ENCODE peak calls at places on chromosomes 7 and 10, in six cellular contexts. One of them, this sample, is unnamed.

GRCh38 chr10:29501692-29502091 is 133.1 kb downstream of the SVIL start:
- DNase-seq in upper lobe of right lung: no peak
- DNase-seq in dermis microvascular lymphatic vessel endothelial cell: no peak
- DNase-seq in renal cortical epithelial cell: peak
- DNase-seq in fibroblast of mammary gland: peak
- DNase-seq in GM23338: no peak
- DNase-seq in this sample: no peak

GRCh38 chr7:105480931-105481330 is 41.1 kb downstream of the PUS7 start:
- DNase-seq in upper lobe of right lung: no peak
- DNase-seq in renal cortical epithelial cell: no peak
- DNase-seq in GM23338: no peak
- DNase-seq in fibroblast of mammary gland: no peak
- DNase-seq in dermis microvascular lymphatic vessel endothelial cell: no peak
- DNase-seq in this sample: no peak

GRCh38 chr10:50511512-50512213 is 112.1 kb downstream of the SGMS1 start:
- DNase-seq in fibroblast of mammary gland: peak
- DNase-seq in dermis microvascular lymphatic vessel endothelial cell: no peak
- DNase-seq in GM23338: no peak
- DNase-seq in upper lobe of right lung: no peak
- DNase-seq in renal cortical epithelial cell: no peak
- DNase-seq in this sample: no peak

GRCh38 chr10:59243611-59244195 is 67.3 kb downstream of the PHYHIPL start:
- DNase-seq in dermis microvascular lymphatic vessel endothelial cell: no peak
- DNase-seq in upper lobe of right lung: no peak
- DNase-seq in GM23338: peak
- DNase-seq in renal cortical epithelial cell: no peak
- DNase-seq in fibroblast of mammary gland: no peak
- DNase-seq in this sample: no peak

GRCh38 chr10:32180354-32181280 is 124.4 kb upstream of the KIF5B start:
- DNase-seq in dermis microvascular lymphatic vessel endothelial cell: no peak
- DNase-seq in fibroblast of mammary gland: peak
- DNase-seq in upper lobe of right lung: no peak
- DNase-seq in GM23338: no peak
- DNase-seq in renal cortical epithelial cell: no peak
- DNase-seq in this sample: no peak

GRCh38 chr7:3884543-3884942 is 583.5 kb downstream of the SDK1 start:
- DNase-seq in renal cortical epithelial cell: no peak
- DNase-seq in upper lobe of right lung: no peak
- DNase-seq in GM23338: no peak
- DNase-seq in fibroblast of mammary gland: no peak
- DNase-seq in dermis microvascular lymphatic vessel endothelial cell: no peak
- DNase-seq in this sample: no peak

GRCh38 chr10:35442592-35442991 is 106.3 kb downstream of the CCNY start:
- DNase-seq in upper lobe of right lung: no peak
- DNase-seq in dermis microvascular lymphatic vessel endothelial cell: no peak
- DNase-seq in GM23338: no peak
- DNase-seq in renal cortical epithelial cell: no peak
- DNase-seq in fibroblast of mammary gland: no peak
- DNase-seq in this sample: no peak

GRCh38 chr10:598415-599170 is 90.9 kb downstream of the DIP2C start:
- DNase-seq in dermis microvascular lymphatic vessel endothelial cell: no peak
- DNase-seq in upper lobe of right lung: peak
- DNase-seq in GM23338: peak
- DNase-seq in fibroblast of mammary gland: peak
- DNase-seq in renal cortical epithelial cell: peak
- DNase-seq in this sample: no peak

GRCh38 chr7:50558380-50559051 is 6.7 kb downstream of the DDC start:
- DNase-seq in GM23338: no peak
- DNase-seq in upper lobe of right lung: no peak
- DNase-seq in renal cortical epithelial cell: peak
- DNase-seq in fibroblast of mammary gland: no peak
- DNase-seq in dermis microvascular lymphatic vessel endothelial cell: no peak
- DNase-seq in this sample: peak

GRCh38 chr7:76997381-76998262 is 34.5 kb downstream of the SPDYE17 start:
- DNase-seq in GM23338: no peak
- DNase-seq in dermis microvascular lymphatic vessel endothelial cell: no peak
- DNase-seq in upper lobe of right lung: peak
- DNase-seq in renal cortical epithelial cell: no peak
- DNase-seq in fibroblast of mammary gland: no peak
- DNase-seq in this sample: no peak

GRCh38 chr10:124372906-124373305 is 45.8 kb downstream of the OAT start:
- DNase-seq in dermis microvascular lymphatic vessel endothelial cell: no peak
- DNase-seq in upper lobe of right lung: no peak
- DNase-seq in renal cortical epithelial cell: no peak
- DNase-seq in fibroblast of mammary gland: no peak
- DNase-seq in GM23338: no peak
- DNase-seq in this sample: no peak